ENCODE peak calls at places on chromosomes 6 and 20, in nine cellular contexts. V is heart left ventricle, L is ovary, M is sigmoid colon, W is prostate gland, U is uterus, S is breast epithelium, A is Peyer's patch, D is A549. E is an unnamed sample. For H3K4me1, the result is how much of the 10 kb centered on the place peaks cover.

GRCh38 chr6:34473967-34474366 is 8.1 kb downstream of the PACSIN1 start:
- DNase-seq in U (no peak), V (no peak), M (no peak), S (no peak), D (no peak), L (no peak), A (no peak), W (no peak), E (no peak)

GRCh38 chr6:5132741-5133140 is 47.6 kb downstream of the PPP1R3G start:
- DNase-seq in D (no peak), M (peak), W (no peak), A (no peak), L (peak), V (peak), U (peak), S (no peak), E (peak)

GRCh38 chr20:63736893-63737689 is 627 bp downstream of the LIME1 start:
- DNase-seq in M (peak), V (no peak), D (no peak), A (peak), S (no peak), W (no peak), U (no peak), L (peak), E (no peak)

GRCh38 chr6:26304213-26305096 is 60.5 kb upstream of the BTN3A2 start:
- DNase-seq in A (no peak), D (no peak), L (peak), U (peak), S (no peak), V (peak), W (no peak), M (peak), E (peak)

GRCh38 chr6:101722991-101723579 is 329.6 kb downstream of the GRIK2 start:
- DNase-seq in U (no peak), L (no peak), D (no peak), A (no peak), V (no peak), M (no peak), W (no peak), S (no peak), E (no peak)

GRCh38 chr6:118708055-118708454 is 56.7 kb upstream of the CEP85L start:
- DNase-seq in W (no peak), A (no peak), U (no peak), D (no peak), S (no peak), M (no peak), L (no peak), V (no peak), E (no peak)

GRCh38 chr6:150971230-150971629 is 105.7 kb downstream of the MTHFD1L start:
- DNase-seq in S (no peak), D (no peak), A (no peak), W (no peak), L (no peak), V (no peak), U (no peak), M (no peak), E (no peak)

GRCh38 chr6:131602913-131603312 is 25.1 kb downstream of the MED23 start:
- DNase-seq in L (no peak), M (no peak), W (no peak), S (no peak), D (peak), U (no peak), A (no peak), V (no peak), E (no peak)

GRCh38 chr6:93784794-93785757 is 365.7 kb upstream of the EPHA7 start:
- DNase-seq in A (no peak), M (no peak), U (peak), D (no peak), W (no peak), L (no peak), S (no peak), V (no peak), E (peak)

GRCh38 chr6:27494103-27494502 is 21.2 kb upstream of the ZNF184 start:
- DNase-seq in M (no peak), S (no peak), L (no peak), A (no peak), U (no peak), V (no peak), W (no peak), D (no peak), E (no peak)

GRCh38 chr6:33419580-33420492 is at the start of gene SYNGAP1:
- DNase-seq in M (peak), S (no peak), W (no peak), A (no peak), D (no peak), U (peak), V (peak), L (peak), E (peak)

GRCh38 chr20:11296951-11297350 is 620.7 kb upstream of the BTBD3 start:
- DNase-seq in L (no peak), U (no peak), S (no peak), M (no peak), W (no peak), V (no peak), D (no peak), A (no peak), E (no peak)

GRCh38 chr6:36759177-36759757 is 61.6 kb downstream of the RAB44 start:
- DNase-seq in U (peak), V (peak), A (peak), M (peak), W (peak), D (peak), S (peak), L (peak), E (peak)

GRCh38 chr6:40265615-40266014 is 321.5 kb downstream of the LRFN2 start:
- DNase-seq in U (no peak), M (no peak), L (no peak), D (no peak), S (no peak), A (no peak), W (no peak), V (no peak), E (no peak)

GRCh38 chr6:39365281-39366074 is 43.0 kb upstream of the KCNK16 start:
- DNase-seq in M (no peak), A (no peak), D (no peak), V (no peak), U (no peak), L (no peak), W (no peak), S (no peak), E (no peak)

GRCh38 chr20:646868-647233 is 6.1 kb downstream of the SRXN1 start:
- DNase-seq in U (no peak), D (no peak), L (no peak), S (no peak), A (no peak), V (no peak), M (no peak), W (no peak), E (no peak)
- H3K27ac ChIP-seq in U (no peak), D (no peak), L (no peak), S (no peak), A (no peak), V (no peak), M (no peak), W (no peak), E (no peak)

DNA sequence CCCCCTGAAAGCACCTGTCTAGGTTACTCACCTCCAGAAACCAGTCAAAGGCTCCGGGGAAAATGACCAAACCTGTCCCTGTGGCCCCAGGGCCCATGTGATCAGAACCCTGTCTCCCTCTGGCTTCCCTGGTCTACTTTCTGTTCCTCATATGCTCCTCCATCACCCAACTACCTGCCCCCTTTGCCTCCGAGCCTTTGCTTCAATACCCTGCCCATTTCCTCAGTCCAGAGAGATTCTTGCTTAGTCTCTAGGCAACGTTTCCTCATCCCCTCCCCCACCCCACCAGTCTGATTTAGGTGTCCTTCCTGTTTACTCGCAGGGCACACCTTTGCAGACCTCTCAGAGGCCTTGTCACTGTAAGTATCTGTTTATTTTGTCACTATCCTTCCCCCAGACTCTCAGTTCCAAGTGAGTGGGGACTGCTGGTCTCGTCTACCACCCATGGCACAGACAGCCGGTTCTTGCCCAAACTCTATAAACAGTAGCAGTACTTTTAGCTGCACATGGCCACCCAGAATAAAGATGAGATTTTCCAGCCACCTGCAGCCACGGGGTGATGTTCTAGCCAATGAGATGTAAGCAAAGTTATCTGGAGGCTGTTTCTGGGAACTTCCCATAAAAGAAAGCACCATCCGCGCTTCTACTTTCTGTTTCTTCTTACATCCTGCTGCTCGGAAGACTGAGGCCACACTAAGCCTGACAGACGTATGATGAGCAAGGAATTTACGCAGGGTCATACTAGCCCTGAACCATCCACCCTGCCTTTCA is 13.3 kb downstream of the ELOVL5 start:
- DNase-seq in A (no peak), U (no peak), L (no peak), W (no peak), V (peak), D (no peak), S (no peak), M (no peak), E (peak)
- TF ChIP-seq POLR2A in A (no peak), U (no peak), L (no peak), W (no peak), V (no peak), D (no peak), S (no peak), M (no peak), E (no peak)

GRCh38 chr6:29633532-29633901 is 534 bp upstream of the GABBR1 start:
- DNase-seq in A (no peak), W (no peak), D (no peak), U (no peak), L (no peak), S (no peak), M (peak), V (no peak), E (no peak)

GRCh38 chr6:29641430-29642213 is 8.6 kb upstream of the GABBR1 start:
- DNase-seq in W (no peak), S (no peak), V (no peak), D (no peak), L (no peak), A (no peak), M (no peak), U (no peak), E (no peak)

GRCh38 chr6:29632789-29633531 is at the start of gene GABBR1:
- DNase-seq in A (peak), W (peak), D (peak), L (peak), S (peak), V (peak), U (peak), M (peak), E (peak)

GRCh38 chr6:29631860-29632731 is 887 bp downstream of the GABBR1 start:
- DNase-seq in V (peak), D (peak), W (peak), S (no peak), U (peak), A (peak), L (peak), M (peak), E (peak)

GRCh38 chr6:29637247-29637646 is 4.3 kb upstream of the GABBR1 start:
- DNase-seq in W (no peak), L (no peak), A (no peak), V (no peak), M (no peak), S (no peak), U (no peak), D (no peak), E (no peak)
- H3K4me1 ChIP-seq in W (under half), L (under half), A (under half), V (under half), M (under half), S (under half), U (under half), D (under half), E (under half)

DNA sequence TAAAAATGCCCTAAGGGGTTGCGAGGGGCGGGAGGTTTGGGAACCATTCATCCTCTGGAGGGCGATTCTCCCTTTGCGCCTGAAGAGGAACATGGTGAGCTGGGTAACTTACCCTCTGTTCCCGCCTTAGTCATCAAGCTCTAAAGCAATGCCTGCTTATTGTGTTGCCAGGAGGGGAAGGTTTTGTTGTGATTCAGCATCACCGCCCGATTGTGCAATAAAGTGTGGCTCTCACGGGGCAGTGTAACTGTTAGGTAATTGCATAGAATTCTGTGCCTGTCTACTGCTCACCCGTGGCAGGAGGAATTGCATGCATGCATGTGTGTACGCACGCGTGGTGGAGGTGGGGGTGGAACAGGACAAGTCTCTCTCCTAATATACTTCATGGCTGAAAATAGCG is 95.5 kb upstream of the AGPAT4 start:
- DNase-seq in L (no peak), W (no peak), U (no peak), S (no peak), M (no peak), A (no peak), V (no peak), D (peak), E (no peak)
- H3K27ac ChIP-seq in L (no peak), W (no peak), U (no peak), S (no peak), M (no peak), A (no peak), V (no peak), D (no peak), E (no peak)

DNA sequence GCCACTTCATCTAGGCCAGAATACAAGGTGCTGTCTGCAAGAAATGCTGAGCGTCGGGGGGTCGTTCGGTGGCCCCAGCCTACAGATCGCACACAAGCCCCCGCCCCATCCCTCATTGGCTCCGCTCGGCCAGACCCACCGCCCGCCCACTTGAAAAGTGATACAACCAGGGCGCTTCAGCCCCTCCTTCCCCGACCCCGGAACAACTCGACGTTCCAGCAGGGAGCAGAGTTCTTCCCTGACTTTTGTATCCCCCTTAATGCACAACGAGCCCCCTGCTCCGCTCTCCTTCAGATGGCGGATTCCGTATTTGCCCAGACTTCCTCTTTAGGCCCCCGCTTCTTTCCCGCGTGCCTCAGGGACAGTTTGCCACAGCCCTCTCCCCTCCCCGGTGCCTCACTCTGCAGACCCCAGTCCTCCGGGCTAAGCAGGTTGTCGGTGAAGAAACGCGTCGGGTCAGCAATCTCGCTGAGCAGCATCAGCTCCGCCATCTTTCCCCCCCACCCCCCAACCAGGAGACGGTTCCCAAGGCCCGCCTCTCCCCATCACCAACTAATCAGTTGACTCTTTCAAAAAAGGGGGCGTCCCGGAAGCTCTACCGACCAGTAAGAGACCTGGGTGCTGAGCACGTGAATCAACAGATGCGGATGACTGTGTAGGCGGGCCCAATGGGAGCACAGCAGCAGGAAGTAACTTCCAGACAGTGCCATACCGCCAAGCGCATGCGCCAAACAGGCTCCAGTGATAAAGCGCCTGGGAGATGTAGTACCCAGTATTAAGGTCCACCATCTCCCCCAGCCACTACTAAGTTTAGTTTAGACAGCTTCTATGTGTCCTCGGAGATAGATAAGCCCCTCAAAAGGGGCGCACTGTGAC is at the start of gene ATF6B:
- DNase-seq in A (peak), D (peak), U (peak), L (peak), V (peak), S (peak), W (peak), M (peak), E (peak)
- TF ChIP-seq POLR2A in A (peak), D (peak), U (peak), L (peak), V (no peak), S (peak), W (peak), M (peak), E (no peak)

DNA sequence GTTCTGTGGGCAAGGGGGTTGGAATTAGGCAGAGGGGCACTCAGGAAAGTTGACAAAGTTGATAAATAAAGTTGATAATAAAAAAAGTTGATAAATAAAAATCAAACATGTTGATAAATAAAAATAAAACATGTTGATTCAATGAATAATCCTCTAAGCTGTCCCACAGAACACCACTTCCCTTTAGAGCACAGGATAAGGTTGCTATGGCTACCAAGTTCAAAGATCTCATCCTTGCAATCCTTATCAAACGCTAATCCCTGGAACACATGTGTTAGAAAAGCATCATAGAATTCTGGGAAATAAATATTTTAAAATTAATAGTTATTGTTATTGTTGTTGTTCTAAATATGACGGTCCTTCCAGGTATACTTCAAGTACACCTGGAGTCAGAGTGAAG is 33.9 kb downstream of the MBOAT1 start:
- DNase-seq in A (no peak), U (no peak), M (no peak), D (no peak), W (no peak), L (no peak), S (no peak), V (no peak), E (no peak)
- H3K4me1 ChIP-seq in A (under half), U (under half), M (under half), D (under half), W (under half), L (under half), S (under half), V (under half), E (under half)

GRCh38 chr6:139597087-139597763 is 222.8 kb upstream of the CITED2 start:
- DNase-seq in D (no peak), S (no peak), U (no peak), A (no peak), V (no peak), W (peak), L (no peak), M (no peak), E (no peak)
- H3K27ac ChIP-seq in D (peak), S (peak), U (peak), A (no peak), V (peak), W (peak), L (peak), M (peak), E (peak)

DNA sequence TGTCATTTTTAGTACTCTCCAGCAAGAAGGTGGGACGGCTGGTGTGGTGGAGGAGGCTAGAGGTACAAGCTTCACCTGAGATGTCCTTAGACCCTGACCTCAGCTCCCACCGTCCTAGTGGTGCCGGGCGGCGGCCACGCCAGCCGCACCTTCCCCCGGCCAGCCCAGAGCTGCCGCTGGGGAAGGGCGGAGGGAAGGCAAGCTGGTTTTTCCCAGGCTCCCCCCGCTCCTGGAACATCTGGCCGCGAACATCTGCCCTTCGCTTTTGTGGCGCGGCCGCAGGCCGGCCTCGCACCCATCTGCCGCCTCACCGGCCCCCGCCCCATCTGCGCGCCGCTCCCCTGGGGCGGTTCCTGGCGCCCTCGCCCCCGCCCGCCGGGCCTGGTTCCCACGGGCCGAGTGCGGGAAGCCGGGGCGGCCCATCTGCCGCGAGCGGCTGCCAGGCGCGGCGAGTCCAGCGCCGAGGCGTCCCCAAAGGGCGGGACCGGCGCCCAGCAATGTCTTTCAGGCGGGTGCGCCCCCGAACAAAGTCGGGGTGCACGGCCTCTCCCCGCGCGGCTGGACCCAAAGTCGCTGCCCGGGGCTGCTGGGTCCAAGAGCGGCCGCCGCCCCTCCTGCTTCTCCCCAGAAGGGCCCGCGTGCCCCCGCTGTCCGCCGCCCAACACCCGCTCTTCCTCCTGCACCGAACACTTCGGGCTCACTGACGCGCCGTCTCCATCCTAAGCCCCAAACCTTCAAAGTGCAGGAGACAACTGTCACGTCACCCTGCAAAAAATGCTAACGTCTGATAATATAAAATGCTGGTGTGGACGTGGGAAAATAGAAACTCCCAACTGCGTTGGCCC is 17.3 kb upstream of the ID1 start:
- DNase-seq in W (no peak), V (peak), D (no peak), M (no peak), L (no peak), S (no peak), A (peak), U (no peak), E (no peak)
- TF ChIP-seq POLR2A in W (peak), V (no peak), D (peak), M (no peak), L (no peak), S (no peak), A (peak), U (no peak), E (no peak)